ENCODE peak calls at places on chromosome 20, in four cellular contexts. G is GM23338; X is RWPE1; T is CD4-positive, CD25-positive, alpha-beta regulatory T cell. U is an unnamed sample.

GRCh38 chr20:33443512-33444239 is at the start of gene SNTA1:
- DNase-seq in G (peak; percentile 93), X (peak; percentile 97), T (peak; percentile 75), U (peak; percentile 77)

GRCh38 chr20:53331151-53331973 is 262.3 kb downstream of the ZNF217 start:
- DNase-seq in G (peak; percentile 32), X (peak; percentile 57), T (no peak), U (peak; percentile 63)

GRCh38 chr20:31833931-31834521 is 11.4 kb downstream of the FOXS1 start:
- DNase-seq in G (no peak), X (no peak), T (no peak), U (no peak)

GRCh38 chr20:13868331-13868730 is 83.5 kb downstream of the NDUFAF5 start:
- DNase-seq in G (no peak), X (no peak), T (no peak), U (peak; percentile 41)

GRCh38 chr20:41003143-41003932 is 25.3 kb upstream of the TOP1 start:
- DNase-seq in G (peak; percentile 29), X (peak; percentile 99), T (peak; percentile 84), U (peak; percentile 100)

GRCh38 chr20:22403860-22404608 is 180.3 kb downstream of the FOXA2 start:
- DNase-seq in G (peak; percentile 20), X (no peak), T (no peak), U (no peak)

GRCh38 chr20:49170714-49171113 is 17.4 kb downstream of the STAU1 start:
- DNase-seq in G (no peak), X (no peak), T (no peak), U (no peak)

GRCh38 chr20:51801220-51801991 is 915 bp downstream of the SALL4 start:
- DNase-seq in G (peak; percentile 61), X (no peak), T (no peak), U (no peak)

GRCh38 chr20:63182425-63182824 is 33.5 kb downstream of the YTHDF1 start:
- DNase-seq in G (no peak), X (no peak), T (no peak), U (no peak)

GRCh38 chr20:47273591-47274235 is 82.8 kb downstream of the ZMYND8 start:
- DNase-seq in G (no peak), X (no peak), T (no peak), U (no peak)

GRCh38 chr20:50776122-50776795 is 18.6 kb upstream of the BCAS4 start:
- DNase-seq in G (no peak), X (no peak), T (no peak), U (no peak)

GRCh38 chr20:63940472-63941266 is 15.5 kb downstream of the UCKL1 start:
- DNase-seq in G (peak; percentile 71), X (no peak), T (no peak), U (no peak)

GRCh38 chr20:54062812-54063280 is 7.5 kb downstream of the BCAS1 start:
- DNase-seq in G (peak; percentile 62), X (peak; percentile 75), T (peak; percentile 28), U (peak; percentile 80)

GRCh38 chr20:16518068-16518783 is 55.0 kb downstream of the KIF16B start:
- DNase-seq in G (peak; percentile 88), X (peak; percentile 79), T (peak; percentile 8), U (peak; percentile 50)

GRCh38 chr20:17852323-17852722 is 116.3 kb downstream of the SNX5 start:
- DNase-seq in G (no peak), X (no peak), T (no peak), U (no peak)

GRCh38 chr20:38221041-38221589 is 39.4 kb downstream of the KIAA1755 start:
- DNase-seq in G (peak; percentile 88), X (peak; percentile 94), T (peak; percentile 57), U (peak; percentile 52)

GRCh38 chr20:58511364-58511763 is 3.8 kb downstream of the APCDD1L start:
- DNase-seq in G (no peak), X (no peak), T (no peak), U (peak; percentile 7)

GRCh38 chr20:48025061-48025515 is 239.8 kb upstream of the SULF2 start:
- DNase-seq in G (peak; percentile 21), X (peak; percentile 72), T (no peak), U (no peak)

GRCh38 chr20:61356171-61356570 is 104.1 kb downstream of the CDH4 start:
- DNase-seq in G (no peak), X (no peak), T (no peak), U (no peak)

GRCh38 chr20:48921883-48922867 is 664 bp downstream of the ARFGEF2 start:
- DNase-seq in G (peak; percentile 74), X (peak; percentile 83), T (no peak), U (peak; percentile 70)

GRCh38 chr20:36830791-36831691 is 44.9 kb upstream of the TLDC2 start:
- DNase-seq in G (peak; percentile 41), X (no peak), T (no peak), U (no peak)

GRCh38 chr20:17848649-17849048 is 119.9 kb downstream of the SNX5 start:
- DNase-seq in G (no peak), X (no peak), T (no peak), U (no peak)

GRCh38 chr20:4090756-4091331 is 75.5 kb upstream of the RNF24 start:
- DNase-seq in G (no peak), X (no peak), T (no peak), U (no peak)

GRCh38 chr20:8246153-8246552 is 114.1 kb downstream of the PLCB1 start:
- DNase-seq in G (peak; percentile 18), X (no peak), T (no peak), U (no peak)

GRCh38 chr20:2305946-2306345 is 10.1 kb downstream of the TGM3 start:
- DNase-seq in G (peak; percentile 24), X (no peak), T (no peak), U (no peak)

GRCh38 chr20:57960803-57961575 is 251.2 kb upstream of the PMEPA1 start:
- DNase-seq in G (no peak), X (no peak), T (no peak), U (no peak)

GRCh38 chr20:35447082-35447789 is 8.2 kb upstream of the CEP250 start:
- DNase-seq in G (peak; percentile 88), X (peak; percentile 90), T (peak; percentile 84), U (peak; percentile 88)

GRCh38 chr20:9338101-9338500 is 176.3 kb upstream of the LAMP5 start:
- DNase-seq in G (no peak), X (no peak), T (no peak), U (no peak)

GRCh38 chr20:62607366-62608217 is 34.7 kb upstream of the SLCO4A1 start:
- DNase-seq in G (no peak), X (no peak), T (no peak), U (no peak)

GRCh38 chr20:23396961-23397620 is 24.2 kb downstream of the NAPB start:
- DNase-seq in G (no peak), X (no peak), T (no peak), U (no peak)

GRCh38 chr20:38975539-38976120 is 13.5 kb downstream of the DHX35 start:
- DNase-seq in G (no peak), X (no peak), T (no peak), U (no peak)

U was measured in RKO.